ENCODE peak calls at places on chromosomes 11 and 22, in five cellular contexts. L, H, C, Y and E are unnamed samples.
A peak's percentile ranks its signal among the peaks of the same experiment; 100 is the strongest.

GRCh38 chr22:49063040-49063329 is 764.7 kb downstream of the BRD1 start:
- DNase-seq in L (no peak), H (no peak), C (no peak), Y (no peak), E (no peak)

GRCh38 chr22:27913162-27913741 is 5.8 kb downstream of the PITPNB start:
- DNase-seq in L (no peak), H (no peak), C (no peak), Y (no peak), E (no peak)

GRCh38 chr11:71432761-71433647 is 15.2 kb downstream of the DHCR7 start:
- DNase-seq in L (no peak), H (no peak), C (no peak), Y (no peak), E (no peak)

GRCh38 chr22:19962909-19963806 is 21.5 kb upstream of the TXNRD2 start:
- DNase-seq in L (no peak), H (no peak), C (no peak), Y (peak; percentile 86), E (no peak)

GRCh38 chr22:18078329-18079041 is 695 bp downstream of the PEX26 start:
- DNase-seq in L (peak; percentile 46), H (peak; percentile 84), C (no peak), Y (no peak), E (no peak)

GRCh38 chr11:94740975-94741707 is 27.0 kb upstream of the AMOTL1 start:
- DNase-seq in L (peak; percentile 45), H (peak; percentile 4), C (peak; percentile 66), Y (peak; percentile 48), E (peak; percentile 41)

GRCh38 chr11:81030186-81030585 is 1589.4 kb upstream of the TENM4 start:
- DNase-seq in L (no peak), H (no peak), C (no peak), Y (no peak), E (no peak)

GRCh38 chr22:38737302-38738060 is 18.3 kb downstream of the SUN2 start:
- DNase-seq in L (peak; percentile 18), H (no peak), C (no peak), Y (no peak), E (no peak)

GRCh38 chr22:24968066-24968561 is 15.6 kb downstream of the KIAA1671 start:
- DNase-seq in L (no peak), H (no peak), C (no peak), Y (peak; percentile 52), E (no peak)

GRCh38 chr11:125262825-125263218 is 98.3 kb downstream of the PKNOX2 start:
- DNase-seq in L (no peak), H (no peak), C (no peak), Y (no peak), E (no peak)

GRCh38 chr11:59754494-59754858 is 700 bp upstream of the STX3 start:
- DNase-seq in L (no peak), H (peak; percentile 22), C (no peak), Y (no peak), E (no peak)

GRCh38 chr11:73525611-73526010 is 72.3 kb downstream of the FAM168A start:
- DNase-seq in L (no peak), H (no peak), C (no peak), Y (no peak), E (no peak)

GRCh38 chr11:9574806-9575530 is 1.5 kb downstream of the WEE1 start:
- DNase-seq in L (peak; percentile 59), H (peak; percentile 43), C (peak; percentile 85), Y (peak; percentile 56), E (peak; percentile 65)

GRCh38 chr11:10506013-10506370 is 35.0 kb downstream of the RNF141 start:
- DNase-seq in L (no peak), H (no peak), C (no peak), Y (no peak), E (no peak)

GRCh38 chr11:74319139-74319538 is 7.7 kb upstream of the P4HA3 start:
- DNase-seq in L (no peak), H (no peak), C (no peak), Y (no peak), E (no peak)

GRCh38 chr11:68009391-68010000 is 631 bp upstream of the ALDH3B1 start:
- DNase-seq in L (no peak), H (peak; percentile 36), C (no peak), Y (no peak), E (no peak)

GRCh38 chr11:68632802-68633201 is 51.5 kb upstream of the GAL start:
- DNase-seq in L (peak; percentile 39), H (peak; percentile 69), C (no peak), Y (peak; percentile 79), E (no peak)